ENCODE peak calls at places on chromosomes 7 and 10, in six cellular contexts. One of them, this sample, is unnamed.

GRCh38 chr10:72832701-72833100 is 60.8 kb upstream of the OIT3 start:
- DNase-seq in CD4-positive, alpha-beta T cell: no peak
- DNase-seq in IMR-90: peak; percentile 5
- DNase-seq in colonic mucosa: no peak
- DNase-seq in endothelial cell: no peak
- DNase-seq in Calu3: no peak
- DNase-seq in this sample: no peak

GRCh38 chr7:159246702-159247480 is 102.2 kb upstream of the VIPR2 start:
- DNase-seq in CD4-positive, alpha-beta T cell: no peak
- DNase-seq in IMR-90: no peak
- DNase-seq in colonic mucosa: no peak
- DNase-seq in endothelial cell: no peak
- DNase-seq in Calu3: no peak
- DNase-seq in this sample: no peak

GRCh38 chr10:15427836-15428414 is 56.8 kb upstream of the FAM171A1 start:
- DNase-seq in CD4-positive, alpha-beta T cell: no peak
- DNase-seq in IMR-90: peak; percentile 54
- DNase-seq in colonic mucosa: no peak
- DNase-seq in endothelial cell: no peak
- DNase-seq in Calu3: no peak
- DNase-seq in this sample: no peak

GRCh38 chr10:120646159-120646558 is 189.1 kb downstream of the PLPP4 start:
- DNase-seq in CD4-positive, alpha-beta T cell: no peak
- DNase-seq in IMR-90: no peak
- DNase-seq in colonic mucosa: no peak
- DNase-seq in endothelial cell: no peak
- DNase-seq in Calu3: no peak
- DNase-seq in this sample: no peak

GRCh38 chr7:109121599-109122300 is 552.1 kb downstream of the DNAJB9 start:
- DNase-seq in CD4-positive, alpha-beta T cell: no peak
- DNase-seq in IMR-90: no peak
- DNase-seq in colonic mucosa: no peak
- DNase-seq in endothelial cell: no peak
- DNase-seq in Calu3: no peak
- DNase-seq in this sample: no peak

GRCh38 chr10:104246981-104247380 is 7.7 kb upstream of the GSTO1 start:
- DNase-seq in CD4-positive, alpha-beta T cell: no peak
- DNase-seq in IMR-90: peak; percentile 57
- DNase-seq in colonic mucosa: no peak
- DNase-seq in endothelial cell: no peak
- DNase-seq in Calu3: no peak
- DNase-seq in this sample: no peak

GRCh38 chr10:6135039-6135438 is 46.2 kb downstream of the RBM17 start:
- DNase-seq in CD4-positive, alpha-beta T cell: no peak
- DNase-seq in IMR-90: no peak
- DNase-seq in colonic mucosa: no peak
- DNase-seq in endothelial cell: no peak
- DNase-seq in Calu3: no peak
- DNase-seq in this sample: no peak

GRCh38 chr10:11110499-11110898 is 92.8 kb downstream of the CELF2 start:
- DNase-seq in CD4-positive, alpha-beta T cell: no peak
- DNase-seq in IMR-90: no peak
- DNase-seq in colonic mucosa: no peak
- DNase-seq in endothelial cell: no peak
- DNase-seq in Calu3: no peak
- DNase-seq in this sample: no peak

GRCh38 chr7:64180989-64181388 is 26.0 kb upstream of the ZNF735 start:
- DNase-seq in CD4-positive, alpha-beta T cell: no peak
- DNase-seq in IMR-90: no peak
- DNase-seq in colonic mucosa: no peak
- DNase-seq in endothelial cell: no peak
- DNase-seq in Calu3: no peak
- DNase-seq in this sample: no peak

GRCh38 chr10:52443419-52444388 is 129.6 kb downstream of the DKK1 start:
- DNase-seq in CD4-positive, alpha-beta T cell: no peak
- DNase-seq in IMR-90: peak; percentile 87
- DNase-seq in colonic mucosa: no peak
- DNase-seq in endothelial cell: no peak
- DNase-seq in Calu3: no peak
- DNase-seq in this sample: no peak

GRCh38 chr7:156998988-156999610 is 11.4 kb downstream of the MNX1 start:
- DNase-seq in CD4-positive, alpha-beta T cell: no peak
- DNase-seq in IMR-90: no peak
- DNase-seq in colonic mucosa: peak; percentile 29
- DNase-seq in endothelial cell: no peak
- DNase-seq in Calu3: no peak
- DNase-seq in this sample: no peak

GRCh38 chr10:122475581-122475980 is 14.2 kb downstream of the HTRA1 start:
- DNase-seq in CD4-positive, alpha-beta T cell: no peak
- DNase-seq in IMR-90: peak; percentile 39
- DNase-seq in colonic mucosa: no peak
- DNase-seq in endothelial cell: no peak
- DNase-seq in Calu3: no peak
- DNase-seq in this sample: no peak

GRCh38 chr7:75537731-75538130 is 45.6 kb downstream of the SPDYE5 start:
- DNase-seq in CD4-positive, alpha-beta T cell: no peak
- DNase-seq in IMR-90: no peak
- DNase-seq in colonic mucosa: no peak
- DNase-seq in endothelial cell: no peak
- DNase-seq in Calu3: no peak
- DNase-seq in this sample: peak; percentile 22

GRCh38 chr10:4431114-4431862 is 394.7 kb upstream of the AKR1E2 start:
- DNase-seq in CD4-positive, alpha-beta T cell: no peak
- DNase-seq in IMR-90: peak; percentile 88
- DNase-seq in colonic mucosa: no peak
- DNase-seq in endothelial cell: no peak
- DNase-seq in Calu3: no peak
- DNase-seq in this sample: no peak

GRCh38 chr7:109020251-109020650 is 450.6 kb downstream of the DNAJB9 start:
- DNase-seq in CD4-positive, alpha-beta T cell: no peak
- DNase-seq in IMR-90: no peak
- DNase-seq in colonic mucosa: no peak
- DNase-seq in endothelial cell: no peak
- DNase-seq in Calu3: no peak
- DNase-seq in this sample: no peak

GRCh38 chr7:9657257-9657656 is 1223.8 kb downstream of the NXPH1 start:
- DNase-seq in CD4-positive, alpha-beta T cell: no peak
- DNase-seq in IMR-90: no peak
- DNase-seq in colonic mucosa: no peak
- DNase-seq in endothelial cell: no peak
- DNase-seq in Calu3: no peak
- DNase-seq in this sample: no peak
- TF ChIP-seq CTCF in CD4-positive, alpha-beta T cell: no peak
- TF ChIP-seq CTCF in IMR-90: no peak
- TF ChIP-seq CTCF in colonic mucosa: no peak
- TF ChIP-seq CTCF in endothelial cell: no peak
- TF ChIP-seq CTCF in Calu3: peak; percentile 35
- TF ChIP-seq CTCF in this sample: no peak

GRCh38 chr10:58258977-58259692 is 8.6 kb downstream of the IPMK start:
- DNase-seq in CD4-positive, alpha-beta T cell: no peak
- DNase-seq in IMR-90: no peak
- DNase-seq in colonic mucosa: no peak
- DNase-seq in endothelial cell: no peak
- DNase-seq in Calu3: no peak
- DNase-seq in this sample: no peak
- TF ChIP-seq CTCF in CD4-positive, alpha-beta T cell: no peak
- TF ChIP-seq CTCF in IMR-90: no peak
- TF ChIP-seq CTCF in colonic mucosa: no peak
- TF ChIP-seq CTCF in endothelial cell: no peak
- TF ChIP-seq CTCF in Calu3: no peak
- TF ChIP-seq CTCF in this sample: no peak

GRCh38 chr7:66844552-66845381 is 76.3 kb upstream of the TMEM248 start:
- DNase-seq in CD4-positive, alpha-beta T cell: peak; percentile 100
- DNase-seq in IMR-90: peak; percentile 98
- DNase-seq in colonic mucosa: peak; percentile 99
- DNase-seq in endothelial cell: peak; percentile 99
- DNase-seq in Calu3: peak; percentile 96
- DNase-seq in this sample: peak; percentile 97
- TF ChIP-seq CTCF in CD4-positive, alpha-beta T cell: peak; percentile 37
- TF ChIP-seq CTCF in IMR-90: peak; percentile 8
- TF ChIP-seq CTCF in colonic mucosa: no peak
- TF ChIP-seq CTCF in endothelial cell: peak; percentile 49
- TF ChIP-seq CTCF in Calu3: peak; percentile 16
- TF ChIP-seq CTCF in this sample: peak; percentile 21

GRCh38 chr7:151076863-151077704 is 3.5 kb downstream of the FASTK start:
- DNase-seq in CD4-positive, alpha-beta T cell: no peak
- DNase-seq in IMR-90: no peak
- DNase-seq in colonic mucosa: no peak
- DNase-seq in endothelial cell: peak; percentile 69
- DNase-seq in Calu3: peak; percentile 60
- DNase-seq in this sample: peak; percentile 51
- TF ChIP-seq CTCF in CD4-positive, alpha-beta T cell: no peak
- TF ChIP-seq CTCF in IMR-90: peak; percentile 31
- TF ChIP-seq CTCF in colonic mucosa: no peak
- TF ChIP-seq CTCF in endothelial cell: peak; percentile 56
- TF ChIP-seq CTCF in Calu3: no peak
- TF ChIP-seq CTCF in this sample: no peak

DNA sequence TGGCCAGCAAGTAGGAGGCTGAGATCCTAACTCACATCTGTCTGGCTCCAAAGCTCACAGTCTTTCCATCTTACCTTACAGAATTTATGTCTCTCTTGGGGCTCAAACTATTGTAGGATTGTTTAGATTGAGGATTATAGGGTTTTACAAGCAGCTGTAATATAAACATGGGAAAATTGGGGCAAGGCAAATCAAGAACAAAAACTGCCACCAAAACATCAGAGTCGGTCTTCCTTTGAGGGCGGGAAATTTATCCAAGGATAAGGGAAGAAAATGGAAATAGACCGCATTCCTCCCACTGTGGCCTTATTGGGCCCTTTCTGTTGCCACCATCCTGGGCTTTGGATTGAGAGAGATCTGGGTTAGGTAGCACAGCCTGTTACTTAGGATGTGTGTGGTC is 22.5 kb downstream of the RBM20 start:
- DNase-seq in CD4-positive, alpha-beta T cell: no peak
- DNase-seq in IMR-90: no peak
- DNase-seq in colonic mucosa: no peak
- DNase-seq in endothelial cell: no peak
- DNase-seq in Calu3: no peak
- DNase-seq in this sample: no peak
- TF ChIP-seq CTCF in CD4-positive, alpha-beta T cell: no peak
- TF ChIP-seq CTCF in IMR-90: no peak
- TF ChIP-seq CTCF in colonic mucosa: no peak
- TF ChIP-seq CTCF in endothelial cell: no peak
- TF ChIP-seq CTCF in Calu3: no peak
- TF ChIP-seq CTCF in this sample: no peak

GRCh38 chr7:21426958-21427860 is 674 bp upstream of the SP4 start:
- DNase-seq in CD4-positive, alpha-beta T cell: peak; percentile 99
- DNase-seq in IMR-90: peak; percentile 97
- DNase-seq in colonic mucosa: peak; percentile 99
- DNase-seq in endothelial cell: peak; percentile 99
- DNase-seq in Calu3: peak; percentile 100
- DNase-seq in this sample: peak; percentile 99

GRCh38 chr7:21428642-21428941 is 709 bp downstream of the SP4 start:
- DNase-seq in CD4-positive, alpha-beta T cell: no peak
- DNase-seq in IMR-90: no peak
- DNase-seq in colonic mucosa: no peak
- DNase-seq in endothelial cell: no peak
- DNase-seq in Calu3: no peak
- DNase-seq in this sample: no peak

GRCh38 chr7:21429021-21429420 is 1.1 kb downstream of the SP4 start:
- DNase-seq in CD4-positive, alpha-beta T cell: no peak
- DNase-seq in IMR-90: no peak
- DNase-seq in colonic mucosa: no peak
- DNase-seq in endothelial cell: no peak
- DNase-seq in Calu3: no peak
- DNase-seq in this sample: no peak

GRCh38 chr7:21426286-21426957 is 1.5 kb upstream of the SP4 start:
- DNase-seq in CD4-positive, alpha-beta T cell: no peak
- DNase-seq in IMR-90: no peak
- DNase-seq in colonic mucosa: peak; percentile 19
- DNase-seq in endothelial cell: no peak
- DNase-seq in Calu3: no peak
- DNase-seq in this sample: no peak

DNA sequence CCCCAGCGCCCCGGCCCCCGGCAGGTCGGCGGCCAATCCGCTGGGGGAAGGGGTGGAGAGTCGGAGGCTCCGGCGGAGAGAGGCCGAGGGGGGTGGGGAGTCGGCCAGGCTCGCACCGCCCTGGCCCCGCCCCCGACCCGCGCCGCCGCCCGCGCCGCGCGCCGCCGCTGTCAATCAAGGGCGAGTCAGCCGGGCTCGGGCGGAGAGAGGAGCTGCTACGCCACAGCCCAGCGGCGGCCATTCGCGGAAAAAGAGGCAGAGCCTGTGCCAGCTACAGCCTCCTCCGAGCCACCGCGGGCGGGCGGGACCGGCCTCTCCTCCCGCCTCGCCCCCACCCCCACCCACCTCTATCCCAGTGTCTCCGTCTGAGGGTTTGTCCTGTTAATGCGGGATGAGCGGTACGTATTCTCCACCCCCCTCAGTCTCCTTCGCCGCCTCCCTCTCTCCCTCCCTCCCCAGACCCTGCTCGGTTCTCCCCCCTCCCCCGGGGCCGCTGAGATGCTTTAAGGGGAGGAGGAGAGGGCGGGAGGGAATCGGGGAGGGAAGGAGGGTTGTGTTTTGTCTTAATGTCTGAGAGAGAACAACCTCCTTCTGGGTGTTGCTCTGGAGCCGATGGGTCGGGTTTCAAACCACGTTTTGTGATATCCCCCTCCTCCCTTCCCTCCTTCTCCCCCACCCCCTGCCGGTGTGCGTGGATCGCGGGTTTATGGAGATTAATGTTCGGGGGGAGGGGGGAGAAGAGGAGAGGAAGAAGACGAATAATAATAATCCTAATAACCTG is at the start of gene SP4:
- DNase-seq in CD4-positive, alpha-beta T cell: peak; percentile 96
- DNase-seq in IMR-90: peak; percentile 91
- DNase-seq in colonic mucosa: peak; percentile 95
- DNase-seq in endothelial cell: peak; percentile 98
- DNase-seq in Calu3: peak; percentile 99
- DNase-seq in this sample: peak; percentile 98
- TF ChIP-seq CTCF in CD4-positive, alpha-beta T cell: no peak
- TF ChIP-seq CTCF in IMR-90: peak; percentile 5
- TF ChIP-seq CTCF in colonic mucosa: no peak
- TF ChIP-seq CTCF in endothelial cell: no peak
- TF ChIP-seq CTCF in Calu3: no peak
- TF ChIP-seq CTCF in this sample: no peak

DNA sequence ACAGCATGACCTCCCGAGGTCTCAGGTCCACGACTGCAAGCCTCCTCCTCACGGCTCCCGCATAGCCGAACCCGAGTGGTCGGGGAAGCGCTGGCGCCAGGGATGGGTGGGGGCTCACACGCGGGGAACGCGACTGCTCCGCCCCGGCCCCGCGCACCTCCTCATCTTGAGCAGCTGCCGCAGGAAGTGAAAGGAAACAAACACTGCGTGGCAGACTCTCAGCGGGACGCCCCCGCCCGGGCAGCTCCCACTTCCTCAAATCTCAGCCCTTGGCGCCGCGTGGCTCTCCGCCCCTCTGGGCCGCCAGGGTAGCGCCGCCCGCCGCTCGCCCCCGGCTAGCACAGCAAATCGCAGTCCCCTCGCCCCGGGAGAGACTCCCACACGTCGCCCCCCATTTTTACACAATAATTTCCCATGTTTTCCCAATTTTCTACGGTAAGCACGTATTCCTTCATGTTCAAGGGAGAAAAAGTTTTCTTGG is at the start of gene TMEM243:
- DNase-seq in CD4-positive, alpha-beta T cell: peak; percentile 83
- DNase-seq in IMR-90: peak; percentile 68
- DNase-seq in colonic mucosa: peak; percentile 83
- DNase-seq in endothelial cell: peak; percentile 78
- DNase-seq in Calu3: peak; percentile 64
- DNase-seq in this sample: peak; percentile 90
- TF ChIP-seq CTCF in CD4-positive, alpha-beta T cell: peak; percentile 31
- TF ChIP-seq CTCF in IMR-90: peak; percentile 17
- TF ChIP-seq CTCF in colonic mucosa: no peak
- TF ChIP-seq CTCF in endothelial cell: no peak
- TF ChIP-seq CTCF in Calu3: no peak
- TF ChIP-seq CTCF in this sample: peak; percentile 1

GRCh38 chr10:111944331-111944730 is 239.2 kb downstream of the GPAM start:
- DNase-seq in CD4-positive, alpha-beta T cell: no peak
- DNase-seq in IMR-90: no peak
- DNase-seq in colonic mucosa: no peak
- DNase-seq in endothelial cell: no peak
- DNase-seq in Calu3: no peak
- DNase-seq in this sample: no peak
- TF ChIP-seq CTCF in CD4-positive, alpha-beta T cell: no peak
- TF ChIP-seq CTCF in IMR-90: no peak
- TF ChIP-seq CTCF in colonic mucosa: no peak
- TF ChIP-seq CTCF in endothelial cell: no peak
- TF ChIP-seq CTCF in Calu3: no peak
- TF ChIP-seq CTCF in this sample: no peak

This sample was measured in Peyer's patch.